ENCODE peak calls at places on chromosomes 13 and 19, in seven cellular contexts. Y, I, U, J, T, W and S are unnamed samples.

GRCh38 chr19:19451429-19452240 is 46.2 kb downstream of the GATAD2A start:
- DNase-seq in W (no peak), Y (no peak), T (no peak), U (no peak), I (no peak), J (no peak), S (no peak)

GRCh38 chr19:40165362-40165937 is 25.8 kb upstream of the MAP3K10 start:
- DNase-seq in I (peak; percentile 78), Y (peak; percentile 68), T (peak; percentile 36), W (no peak), U (peak; percentile 92), J (no peak), S (peak; percentile 33)

GRCh38 chr13:98083507-98083906 is 59.4 kb upstream of the FARP1 start:
- DNase-seq in U (no peak), Y (no peak), J (no peak), W (no peak), T (no peak), I (no peak), S (no peak)

GRCh38 chr19:22446605-22447004 is 24.5 kb upstream of the ZNF98 start:
- DNase-seq in J (no peak), I (no peak), Y (no peak), U (no peak), W (no peak), T (no peak), S (no peak)

GRCh38 chr13:96967248-96967745 is 27.0 kb downstream of the OXGR1 start:
- DNase-seq in J (no peak), I (no peak), U (no peak), T (no peak), W (no peak), Y (no peak), S (no peak)

GRCh38 chr13:60227168-60227567 is 63.4 kb upstream of the DIAPH3 start:
- DNase-seq in U (no peak), I (no peak), Y (no peak), J (no peak), W (no peak), T (no peak), S (no peak)

GRCh38 chr13:113595131-113595530 is 10.6 kb downstream of the TFDP1 start:
- DNase-seq in I (peak; percentile 63), W (no peak), Y (peak; percentile 3), T (peak; percentile 7), J (no peak), U (peak; percentile 23), S (no peak)

GRCh38 chr19:40403262-40403984 is 9.8 kb downstream of the PRX start:
- DNase-seq in I (peak; percentile 96), W (peak; percentile 88), T (peak; percentile 90), Y (peak; percentile 95), J (peak; percentile 100), U (peak; percentile 100), S (peak; percentile 82)

GRCh38 chr19:28641395-28641794 is 571.6 kb downstream of the UQCRFS1 start:
- DNase-seq in W (no peak), T (no peak), I (no peak), Y (no peak), J (no peak), U (no peak), S (no peak)

GRCh38 chr19:2634228-2634951 is 68.1 kb downstream of the GNG7 start:
- DNase-seq in Y (no peak), U (no peak), I (no peak), W (no peak), J (no peak), T (peak; percentile 81), S (no peak)

GRCh38 chr19:49064768-49065611 is at the start of gene NTF4:
- DNase-seq in J (peak; percentile 61), W (no peak), Y (no peak), T (peak; percentile 38), U (peak; percentile 78), I (no peak), S (no peak)

GRCh38 chr13:77751513-77752456 is 54.3 kb downstream of the SLAIN1 start:
- DNase-seq in T (no peak), W (no peak), U (no peak), J (peak; percentile 6), I (no peak), Y (no peak), S (peak; percentile 29)

GRCh38 chr19:7063339-7063738 is 4.9 kb upstream of the MBD3L3 start:
- DNase-seq in T (no peak), Y (no peak), I (no peak), W (no peak), J (no peak), U (no peak), S (no peak)

GRCh38 chr13:78603240-78603947 is at the start of gene POU4F1:
- DNase-seq in I (no peak), T (no peak), J (peak; percentile 50), U (peak; percentile 90), Y (peak; percentile 69), W (no peak), S (no peak)

GRCh38 chr13:40508112-40508511 is 158.3 kb downstream of the FOXO1 start:
- DNase-seq in U (no peak), T (no peak), W (no peak), I (no peak), J (no peak), Y (no peak), S (peak; percentile 43)

GRCh38 chr13:21152251-21152899 is 24.0 kb downstream of the SKA3 start:
- DNase-seq in I (no peak), W (no peak), U (no peak), T (no peak), J (no peak), Y (no peak), S (no peak)

GRCh38 chr19:49440439-49441209 is 703 bp downstream of the SLC17A7 start:
- DNase-seq in W (no peak), I (peak; percentile 75), U (no peak), Y (no peak), T (no peak), J (no peak), S (peak; percentile 28)

GRCh38 chr19:44891016-44891882 is at the start of gene TOMM40:
- DNase-seq in W (peak; percentile 100), T (peak; percentile 100), Y (peak; percentile 100), I (no peak), J (peak; percentile 99), U (peak; percentile 98), S (no peak)

GRCh38 chr19:30791116-30791515 is 418.9 kb downstream of the ZNF536 start:
- DNase-seq in J (no peak), T (no peak), U (peak; percentile 1), W (no peak), I (peak; percentile 75), Y (no peak), S (peak; percentile 3)

GRCh38 chr19:15323496-15324235 is 8.7 kb downstream of the BRD4 start:
- DNase-seq in I (no peak), W (peak; percentile 50), J (no peak), U (no peak), Y (peak; percentile 59), T (peak; percentile 57), S (peak; percentile 44)

GRCh38 chr13:23695711-23696512 is 125.7 kb downstream of the TNFRSF19 start:
- DNase-seq in W (no peak), I (no peak), J (no peak), T (no peak), Y (no peak), U (no peak), S (no peak)

GRCh38 chr13:111269508-111269907 is 50.9 kb upstream of the TEX29 start:
- DNase-seq in W (no peak), J (no peak), U (no peak), Y (no peak), I (no peak), T (no peak), S (no peak)

GRCh38 chr13:19153782-19154450 is 27.7 kb downstream of the TUBA3C start:
- DNase-seq in U (no peak), T (no peak), J (no peak), I (no peak), Y (no peak), W (no peak), S (no peak)

GRCh38 chr19:13037718-13038117 is 42.4 kb downstream of the NFIX start:
- DNase-seq in I (no peak), W (no peak), U (no peak), J (no peak), T (no peak), Y (no peak), S (no peak)
- H3K4me1 ChIP-seq in I (peaks cover 96% of the 10 kb centered on the region), W (peaks cover 39% of the 10 kb centered on the region), U (no peaks in the 10 kb centered on the region), J (peaks cover 17% of the 10 kb centered on the region), T (peaks cover 70% of the 10 kb centered on the region), Y (peaks cover 87% of the 10 kb centered on the region), S (peaks cover 67% of the 10 kb centered on the region)

GRCh38 chr19:51511353-51511752 is 9.8 kb upstream of the SIGLEC12 start:
- DNase-seq in W (no peak), T (no peak), I (no peak), U (no peak), Y (no peak), J (no peak), S (no peak)

GRCh38 chr19:51520710-51521109 is 10.8 kb downstream of the SIGLEC6 start:
- DNase-seq in Y (no peak), T (no peak), W (no peak), U (no peak), I (no peak), J (no peak), S (no peak)

GRCh38 chr19:51513968-51514367 is 12.4 kb upstream of the SIGLEC12 start:
- DNase-seq in J (no peak), U (no peak), W (no peak), T (no peak), Y (no peak), I (no peak), S (no peak)

GRCh38 chr19:51509823-51510660 is 8.4 kb upstream of the SIGLEC12 start:
- DNase-seq in J (no peak), I (no peak), T (no peak), Y (no peak), W (no peak), U (no peak), S (no peak)

DNA sequence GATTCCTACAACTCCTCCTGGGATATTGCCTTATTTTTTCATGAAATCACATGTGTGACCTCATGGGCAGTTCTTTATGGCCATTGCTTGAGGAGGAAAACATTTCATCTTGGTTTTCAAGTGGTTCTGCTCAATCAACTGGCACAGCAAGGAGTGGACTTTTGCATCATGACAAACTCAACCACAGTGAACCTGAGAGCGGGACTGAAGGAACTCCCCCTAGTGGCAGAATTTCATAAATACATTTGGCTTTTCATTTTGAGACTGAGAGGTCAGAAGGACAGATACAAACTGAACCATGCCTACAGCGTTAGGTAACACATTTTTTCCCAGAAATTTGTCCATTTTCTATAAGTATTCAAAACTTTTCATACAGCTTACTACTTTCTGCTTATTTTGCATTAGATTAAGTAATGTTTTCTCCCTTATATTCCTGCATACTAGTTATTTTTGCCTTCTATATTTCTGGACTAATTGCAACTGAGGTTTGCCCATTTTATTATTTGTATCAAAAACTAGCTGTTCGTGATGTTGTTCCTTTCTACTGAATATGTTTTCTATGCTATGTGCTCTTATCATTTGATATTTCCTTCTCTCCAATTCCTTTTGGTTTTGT is 13.4 kb upstream of the SIGLEC12 start:
- DNase-seq in I (no peak), U (no peak), Y (no peak), J (peak; percentile 48), W (no peak), T (no peak), S (no peak)
- TF ChIP-seq EP300 in I (no peak), U (no peak), Y (no peak), J (no peak), W (no peak), T (no peak), S (no peak)

GRCh38 chr13:101523732-101524131 is 71.3 kb downstream of the ITGBL1 start:
- DNase-seq in W (no peak), T (no peak), U (no peak), Y (no peak), I (no peak), J (no peak), S (no peak)
- H3K4me1 ChIP-seq in W (no peaks in the 10 kb centered on the region), T (no peaks in the 10 kb centered on the region), U (no peaks in the 10 kb centered on the region), Y (no peaks in the 10 kb centered on the region), I (no peaks in the 10 kb centered on the region), J (no peaks in the 10 kb centered on the region), S (no peaks in the 10 kb centered on the region)

GRCh38 chr19:34994643-34995471 is 5.3 kb upstream of the GRAMD1A start:
- DNase-seq in W (peak; percentile 67), Y (peak; percentile 65), T (peak; percentile 81), I (no peak), J (peak; percentile 99), U (no peak), S (no peak)
- TF ChIP-seq EP300 in W (no peak), Y (no peak), T (no peak), I (no peak), J (peak; percentile 15), U (no peak), S (no peak)